ENCODE peak calls at places on chromosomes 7 and 10, in four cellular contexts. One of them, this sample, is unnamed.

GRCh38 chr10:43294241-43294658 is 27.4 kb upstream of the RASGEF1A start:
- DNase-seq in SK-N-SH: no peak
- DNase-seq in GM12878: no peak
- DNase-seq in H1: no peak
- DNase-seq in this sample: no peak

GRCh38 chr7:75798770-75799169 is 14.8 kb downstream of the CCL24 start:
- DNase-seq in SK-N-SH: no peak
- DNase-seq in GM12878: no peak
- DNase-seq in H1: no peak
- DNase-seq in this sample: no peak

GRCh38 chr7:23373151-23374004 is 74.2 kb downstream of the MALSU1 start:
- DNase-seq in SK-N-SH: no peak
- DNase-seq in GM12878: peak; percentile 76
- DNase-seq in H1: no peak
- DNase-seq in this sample: no peak

GRCh38 chr7:36287371-36288241 is 102.1 kb upstream of the ANLN start:
- DNase-seq in SK-N-SH: peak; percentile 54
- DNase-seq in GM12878: no peak
- DNase-seq in H1: peak; percentile 49
- DNase-seq in this sample: no peak

GRCh38 chr10:44703241-44704155 is 207.6 kb upstream of the TMEM72 start:
- DNase-seq in SK-N-SH: no peak
- DNase-seq in GM12878: no peak
- DNase-seq in H1: no peak
- DNase-seq in this sample: no peak

GRCh38 chr10:33795529-33795928 is 461.1 kb upstream of the NRP1 start:
- DNase-seq in SK-N-SH: no peak
- DNase-seq in GM12878: no peak
- DNase-seq in H1: no peak
- DNase-seq in this sample: no peak

GRCh38 chr7:19538036-19538435 is 170.8 kb downstream of the POLR1F start:
- DNase-seq in SK-N-SH: no peak
- DNase-seq in GM12878: no peak
- DNase-seq in H1: no peak
- DNase-seq in this sample: no peak

GRCh38 chr10:86043236-86043635 is 323.4 kb downstream of the GRID1 start:
- DNase-seq in SK-N-SH: no peak
- DNase-seq in GM12878: no peak
- DNase-seq in H1: no peak
- DNase-seq in this sample: no peak

GRCh38 chr7:86978804-86979506 is 80.5 kb downstream of the ELAPOR2 start:
- DNase-seq in SK-N-SH: no peak
- DNase-seq in GM12878: peak; percentile 33
- DNase-seq in H1: no peak
- DNase-seq in this sample: no peak

GRCh38 chr7:40716052-40716451 is 581.2 kb downstream of the SUGCT start:
- DNase-seq in SK-N-SH: no peak
- DNase-seq in GM12878: no peak
- DNase-seq in H1: no peak
- DNase-seq in this sample: no peak

GRCh38 chr10:88851706-88852105 is at the start of gene ANKRD22:
- DNase-seq in SK-N-SH: no peak
- DNase-seq in GM12878: no peak
- DNase-seq in H1: no peak
- DNase-seq in this sample: no peak

GRCh38 chr10:74932648-74933047 is 106.2 kb downstream of the KAT6B start:
- DNase-seq in SK-N-SH: no peak
- DNase-seq in GM12878: no peak
- DNase-seq in H1: no peak
- DNase-seq in this sample: no peak

GRCh38 chr10:116304923-116305322 is 19.3 kb upstream of the CCDC172 start:
- DNase-seq in SK-N-SH: no peak
- DNase-seq in GM12878: no peak
- DNase-seq in H1: no peak
- DNase-seq in this sample: no peak

GRCh38 chr10:121317374-121317773 is 280.9 kb downstream of the FGFR2 start:
- DNase-seq in SK-N-SH: no peak
- DNase-seq in GM12878: no peak
- DNase-seq in H1: no peak
- DNase-seq in this sample: no peak

GRCh38 chr10:132103116-132103910 is 37.6 kb downstream of the JAKMIP3 start:
- DNase-seq in SK-N-SH: no peak
- DNase-seq in GM12878: no peak
- DNase-seq in H1: no peak
- DNase-seq in this sample: no peak

GRCh38 chr10:125329056-125329455 is 168.7 kb upstream of the CTBP2 start:
- DNase-seq in SK-N-SH: no peak
- DNase-seq in GM12878: no peak
- DNase-seq in H1: no peak
- DNase-seq in this sample: no peak

GRCh38 chr10:121627810-121628209 is 29.6 kb upstream of the FGFR2 start:
- DNase-seq in SK-N-SH: no peak
- DNase-seq in GM12878: no peak
- DNase-seq in H1: no peak
- DNase-seq in this sample: no peak

GRCh38 chr10:5890519-5890878 is 456 bp downstream of the FBH1 start:
- DNase-seq in SK-N-SH: peak; percentile 66
- DNase-seq in GM12878: no peak
- DNase-seq in H1: no peak
- DNase-seq in this sample: no peak

GRCh38 chr7:71145906-71146901 is 14.3 kb downstream of the GALNT17 start:
- DNase-seq in SK-N-SH: no peak
- DNase-seq in GM12878: no peak
- DNase-seq in H1: no peak
- DNase-seq in this sample: no peak

GRCh38 chr10:24983946-24984345 is 31.5 kb upstream of the PRTFDC1 start:
- DNase-seq in SK-N-SH: no peak
- DNase-seq in GM12878: no peak
- DNase-seq in H1: no peak
- DNase-seq in this sample: no peak

GRCh38 chr7:128694742-128695141 is 22.6 kb downstream of the GARIN1A start:
- DNase-seq in SK-N-SH: no peak
- DNase-seq in GM12878: no peak
- DNase-seq in H1: no peak
- DNase-seq in this sample: no peak

GRCh38 chr10:61842755-61843497 is 58.6 kb upstream of the ARID5B start:
- DNase-seq in SK-N-SH: no peak
- DNase-seq in GM12878: no peak
- DNase-seq in H1: no peak
- DNase-seq in this sample: no peak

GRCh38 chr10:36281871-36282331 is 639.8 kb upstream of the FZD8 start:
- DNase-seq in SK-N-SH: peak; percentile 20
- DNase-seq in GM12878: no peak
- DNase-seq in H1: no peak
- DNase-seq in this sample: no peak

GRCh38 chr7:138880881-138881577 is 83.0 kb upstream of the ATP6V0A4 start:
- DNase-seq in SK-N-SH: peak; percentile 69
- DNase-seq in GM12878: no peak
- DNase-seq in H1: no peak
- DNase-seq in this sample: no peak

GRCh38 chr10:9342865-9343450 is 1288.5 kb downstream of the GATA3 start:
- DNase-seq in SK-N-SH: peak; percentile 31
- DNase-seq in GM12878: no peak
- DNase-seq in H1: no peak
- DNase-seq in this sample: peak; percentile 13

GRCh38 chr10:49297818-49298665 is 928 bp upstream of the C10orf71 start:
- DNase-seq in SK-N-SH: no peak
- DNase-seq in GM12878: no peak
- DNase-seq in H1: no peak
- DNase-seq in this sample: peak; percentile 51
- TF ChIP-seq NRF1 in SK-N-SH: no peak
- TF ChIP-seq NRF1 in GM12878: no peak
- TF ChIP-seq NRF1 in H1: no peak
- TF ChIP-seq NRF1 in this sample: no peak

GRCh38 chr10:101901340-101901739 is 57.7 kb upstream of the KCNIP2 start:
- DNase-seq in SK-N-SH: no peak
- DNase-seq in GM12878: peak; percentile 77
- DNase-seq in H1: no peak
- DNase-seq in this sample: no peak
- TF ChIP-seq NRF1 in SK-N-SH: no peak
- TF ChIP-seq NRF1 in GM12878: no peak
- TF ChIP-seq NRF1 in H1: no peak
- TF ChIP-seq NRF1 in this sample: no peak

GRCh38 chr7:101942603-101943210 is 125.3 kb downstream of the CUX1 start:
- DNase-seq in SK-N-SH: no peak
- DNase-seq in GM12878: no peak
- DNase-seq in H1: no peak
- DNase-seq in this sample: no peak
- TF ChIP-seq NRF1 in SK-N-SH: no peak
- TF ChIP-seq NRF1 in GM12878: no peak
- TF ChIP-seq NRF1 in H1: no peak
- TF ChIP-seq NRF1 in this sample: no peak

GRCh38 chr10:120012566-120012965 is 120.0 kb downstream of the SEC23IP start:
- DNase-seq in SK-N-SH: no peak
- DNase-seq in GM12878: no peak
- DNase-seq in H1: no peak
- DNase-seq in this sample: no peak
- TF ChIP-seq NRF1 in SK-N-SH: no peak
- TF ChIP-seq NRF1 in GM12878: no peak
- TF ChIP-seq NRF1 in H1: no peak
- TF ChIP-seq NRF1 in this sample: no peak

GRCh38 chr10:114545071-114545470 is 113.0 kb downstream of the ABLIM1 start:
- DNase-seq in SK-N-SH: no peak
- DNase-seq in GM12878: no peak
- DNase-seq in H1: no peak
- DNase-seq in this sample: no peak
- TF ChIP-seq NRF1 in SK-N-SH: no peak
- TF ChIP-seq NRF1 in GM12878: no peak
- TF ChIP-seq NRF1 in H1: no peak
- TF ChIP-seq NRF1 in this sample: no peak

This sample was measured in K562.